ENCODE peak calls at places on chromosome 16, in five cellular contexts. A, L, D, V and Y are unnamed samples. For H4K20me1, the result is how much of the 10 kb centered on the place peaks cover.

GRCh38 chr16:21197115-21197514 is 14.3 kb downstream of the ZP2 start:
- DNase-seq in V (no peak), L (no peak), A (no peak), D (no peak), Y (no peak)

GRCh38 chr16:30628628-30629342 is 18.6 kb upstream of the ZNF689 start:
- DNase-seq in D (peak), V (peak), L (peak), A (peak), Y (peak)

GRCh38 chr16:58329147-58329546 is 34.3 kb upstream of the PRSS54 start:
- DNase-seq in V (peak), D (no peak), A (peak), L (no peak), Y (peak)

GRCh38 chr16:25012525-25012991 is 2.6 kb downstream of the ARHGAP17 start:
- DNase-seq in D (no peak), L (peak), V (peak), A (peak), Y (peak)

GRCh38 chr16:30416624-30417298 is 9.4 kb downstream of the ZNF771 start:
- DNase-seq in L (no peak), V (no peak), D (no peak), A (no peak), Y (no peak)

GRCh38 chr16:84765606-84766580 is 53.9 kb upstream of the CRISPLD2 start:
- DNase-seq in D (no peak), A (no peak), V (no peak), L (no peak), Y (no peak)

GRCh38 chr16:84358601-84359295 is 9.6 kb upstream of the ATP2C2 start:
- DNase-seq in V (no peak), D (no peak), A (no peak), L (no peak), Y (no peak)

GRCh38 chr16:1861730-1862129 is 10.2 kb downstream of the MEIOB start:
- DNase-seq in V (no peak), D (no peak), L (no peak), A (no peak), Y (no peak)

GRCh38 chr16:12406158-12406557 is 397.5 kb downstream of the CPPED1 start:
- DNase-seq in D (no peak), V (no peak), A (no peak), L (peak), Y (no peak)
- H3K9ac ChIP-seq in D (no peak), V (no peak), A (no peak), L (peak), Y (no peak)

GRCh38 chr16:4341250-4341649 is 9.9 kb downstream of the PAM16 start:
- DNase-seq in V (no peak), L (no peak), D (no peak), A (no peak), Y (no peak)

GRCh38 chr16:4339909-4340308 is 11.2 kb downstream of the PAM16 start:
- DNase-seq in V (no peak), A (no peak), L (peak), D (no peak), Y (no peak)

GRCh38 chr16:4339455-4339854 is 11.7 kb downstream of the PAM16 start:
- DNase-seq in A (no peak), V (no peak), D (no peak), L (no peak), Y (no peak)

GRCh38 chr16:4338712-4339299 is 12.3 kb downstream of the PAM16 start:
- DNase-seq in V (no peak), D (no peak), L (no peak), A (no peak), Y (no peak)

DNA sequence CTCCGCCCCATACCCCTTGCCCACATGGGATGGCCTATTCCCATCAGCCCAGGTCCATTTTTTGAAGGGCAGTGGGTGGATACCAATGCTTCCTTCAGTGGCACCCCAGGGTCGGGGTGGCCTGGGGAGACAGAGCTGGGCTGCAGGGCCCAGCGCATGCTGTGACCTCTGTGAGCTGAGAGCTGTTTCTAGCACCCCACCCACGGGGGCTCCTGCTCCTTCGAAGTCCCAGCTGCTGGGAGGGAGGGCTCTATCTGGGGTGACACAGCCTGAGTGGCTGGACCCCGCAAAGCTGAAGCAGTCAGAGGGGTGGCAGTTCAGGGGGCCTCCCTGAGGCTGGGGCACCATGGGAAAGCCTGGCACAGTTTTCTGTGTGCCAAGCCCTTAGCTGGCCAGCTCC is 10.7 kb downstream of the PAM16 start:
- DNase-seq in V (no peak), L (no peak), D (no peak), A (no peak), Y (no peak)
- H4K20me1 ChIP-seq in V (under half), L (under half), D (under half), A (half or more), Y (under half)

DNA sequence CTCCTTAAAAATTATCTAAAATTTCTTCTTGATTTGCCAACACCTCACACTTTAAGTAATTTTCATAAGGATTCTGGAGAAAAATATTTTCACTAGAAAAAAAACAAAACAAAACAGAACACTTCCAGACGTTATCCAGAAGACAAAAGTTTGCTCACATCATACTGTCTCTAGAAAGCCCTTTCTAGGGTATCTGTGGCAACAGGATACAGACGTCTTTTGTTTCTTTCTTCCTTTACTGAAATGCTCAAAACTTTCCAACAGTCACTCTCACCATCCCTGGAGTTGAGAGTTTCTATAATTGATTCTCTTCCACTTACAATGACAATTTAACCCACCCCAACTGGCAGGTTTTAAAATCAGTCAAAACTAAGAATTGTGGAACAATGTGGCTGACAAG is 2.6 kb downstream of the ZC3H7A start:
- DNase-seq in D (no peak), A (no peak), L (peak), V (no peak), Y (no peak)
- H3K9ac ChIP-seq in D (no peak), A (no peak), L (peak), V (peak), Y (peak)

DNA sequence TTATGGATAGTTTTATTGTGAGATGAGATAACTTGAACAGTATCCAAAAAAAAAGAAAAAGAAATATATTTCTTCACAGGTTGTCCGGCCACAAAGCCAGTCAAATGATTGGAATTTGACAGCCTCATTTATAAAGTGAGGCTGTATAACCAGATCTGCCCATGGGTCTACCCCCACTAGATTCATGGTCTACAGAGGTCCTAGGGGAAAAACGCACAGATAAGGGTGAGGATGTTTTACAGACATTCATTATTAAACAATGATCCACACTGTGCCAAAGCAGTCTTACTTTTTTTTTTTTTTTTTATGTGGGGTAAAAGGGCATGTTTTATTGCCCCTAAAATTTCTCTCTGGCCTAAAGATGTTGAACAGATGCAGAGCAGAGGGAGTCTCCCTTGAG is 1503.0 kb upstream of the CDH8 start:
- DNase-seq in D (no peak), L (no peak), A (peak), V (no peak), Y (no peak)
- H4K20me1 ChIP-seq in D (under half), L (under half), A (under half), V (under half), Y (under half)

DNA sequence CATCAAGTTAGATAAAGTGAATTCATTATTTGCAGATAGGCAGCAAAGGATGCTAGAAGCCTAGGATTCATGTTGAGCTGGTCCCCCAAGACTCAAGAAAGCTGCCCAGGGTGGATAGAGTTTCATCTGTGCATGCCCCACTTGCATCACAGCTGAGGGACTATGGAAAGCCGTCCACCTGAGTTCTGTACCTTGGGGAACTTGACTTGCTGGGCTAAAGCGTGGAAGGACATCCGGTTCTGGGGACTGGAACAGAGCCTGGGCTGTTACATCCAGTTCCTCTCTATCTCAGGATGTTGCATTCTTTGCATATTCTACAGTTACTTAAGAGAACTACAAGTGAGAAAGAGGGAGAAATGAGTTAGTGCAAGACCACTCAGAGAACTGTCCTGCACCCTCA is 458.4 kb downstream of the SHISA9 start:
- DNase-seq in L (no peak), A (no peak), D (no peak), V (no peak), Y (no peak)
- H3K9ac ChIP-seq in L (no peak), A (no peak), D (no peak), V (no peak), Y (no peak)

GRCh38 chr16:3458852-3459361 is 15.4 kb downstream of the NAA60 start:
- DNase-seq in L (peak), D (no peak), V (peak), A (no peak), Y (no peak)

GRCh38 chr16:3461120-3461519 is 17.6 kb downstream of the NAA60 start:
- DNase-seq in A (no peak), D (peak), V (no peak), L (no peak), Y (no peak)

GRCh38 chr16:3460121-3460520 is 16.6 kb downstream of the NAA60 start:
- DNase-seq in L (no peak), D (no peak), A (no peak), V (peak), Y (no peak)

GRCh38 chr16:3459401-3460090 is 16.1 kb downstream of the NAA60 start:
- DNase-seq in V (peak), L (no peak), A (peak), D (peak), Y (no peak)

GRCh38 chr16:3460585-3460984 is 17.1 kb downstream of the NAA60 start:
- DNase-seq in A (no peak), D (no peak), L (no peak), V (no peak), Y (no peak)
- H4K20me1 ChIP-seq in A (half or more), D (under half), L (under half), V (under half), Y (under half)

DNA sequence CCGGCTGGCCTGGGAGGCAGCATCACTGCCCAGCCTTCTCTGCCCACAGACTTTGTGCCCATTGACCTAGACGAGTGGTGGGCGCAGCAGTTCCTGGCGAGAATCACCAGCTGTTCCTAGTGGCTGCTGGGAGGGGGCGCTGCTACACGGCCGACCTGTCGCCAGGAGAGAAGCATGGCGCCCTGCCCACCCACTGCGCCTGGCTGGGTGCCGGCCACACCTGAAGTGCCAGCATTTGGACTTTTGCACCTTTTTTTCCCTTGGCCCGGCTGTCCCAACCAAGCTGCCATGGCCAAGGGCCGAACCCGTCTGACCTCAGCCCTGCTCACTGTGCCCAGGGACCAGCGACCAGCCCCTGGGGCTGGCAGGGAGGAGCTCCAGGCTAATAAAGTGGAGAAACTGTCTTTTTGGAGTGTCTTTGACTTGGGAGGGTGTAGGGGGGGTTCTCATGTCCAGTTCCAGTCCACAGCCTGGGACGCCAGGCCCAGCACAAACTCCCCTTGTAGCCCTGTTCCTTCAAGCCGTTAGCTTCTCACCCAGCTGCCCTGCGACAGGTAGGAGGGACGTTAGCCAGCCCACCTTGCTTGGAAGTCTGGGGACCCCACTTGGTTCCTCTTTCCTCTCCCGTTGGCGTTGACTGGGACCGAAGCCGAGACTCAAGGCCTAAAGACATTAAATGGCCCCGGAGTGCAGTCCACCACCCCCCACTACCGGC is 937 bp upstream of the WDR90 start:
- DNase-seq in A (no peak), L (no peak), D (peak), V (peak), Y (peak)
- H3K9ac ChIP-seq in A (peak), L (peak), D (peak), V (peak), Y (peak)

DNA sequence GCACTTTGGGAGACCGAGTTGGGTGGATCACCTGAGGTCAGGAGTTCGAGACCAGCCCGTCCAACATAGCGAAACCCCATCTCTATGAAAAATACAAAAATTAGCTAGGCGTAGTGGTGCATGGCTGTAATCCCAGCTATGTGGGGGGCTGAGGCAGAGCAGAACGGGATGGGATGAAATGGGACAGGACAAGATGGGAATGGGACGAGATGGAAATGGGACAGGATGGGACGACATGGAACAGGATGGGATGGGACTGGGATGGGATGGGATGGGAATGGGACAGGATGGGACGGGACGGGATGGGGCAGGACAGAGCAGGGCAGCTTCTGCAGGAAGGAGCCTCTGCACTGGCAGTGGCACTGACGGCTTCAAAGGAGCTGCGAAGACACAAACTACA is 106.1 kb downstream of the ANKRD11 start:
- DNase-seq in A (no peak), V (no peak), D (no peak), L (no peak), Y (no peak)
- H4K20me1 ChIP-seq in A (half or more), V (half or more), D (half or more), L (under half), Y (under half)